ENCODE peak calls at places on chromosome 19, in seven cellular contexts. F, L, J, T, B, Y and P are unnamed samples. For H3K4me1, the result is how much of the 10 kb centered on the place peaks cover.

GRCh38 chr19:47305309-47305751 is 4.3 kb upstream of the C5AR1 start:
- DNase-seq in F (peak), L (peak), J (peak), T (peak), B (peak), Y (peak), P (peak)

GRCh38 chr19:29596885-29597525 is 9.1 kb upstream of the POP4 start:
- DNase-seq in F (peak), L (peak), J (peak), T (no peak), B (peak), Y (peak), P (peak)

GRCh38 chr19:3162418-3163229 is 15.9 kb upstream of the S1PR4 start:
- DNase-seq in F (no peak), L (peak), J (peak), T (no peak), B (peak), Y (peak), P (no peak)

GRCh38 chr19:1130801-1131717 is 27.3 kb downstream of the GPX4 start:
- DNase-seq in F (no peak), L (peak), J (no peak), T (no peak), B (peak), Y (no peak), P (no peak)

GRCh38 chr19:54551293-54551692 is 22.3 kb upstream of the LILRA2 start:
- DNase-seq in F (no peak), L (no peak), J (no peak), T (no peak), B (no peak), Y (no peak), P (no peak)

GRCh38 chr19:16288544-16288943 is 36.1 kb upstream of the KLF2 start:
- DNase-seq in F (no peak), L (no peak), J (no peak), T (no peak), B (peak), Y (no peak), P (no peak)

GRCh38 chr19:6030214-6030507 is 52.2 kb upstream of the RANBP3 start:
- DNase-seq in F (no peak), L (peak), J (peak), T (peak), B (peak), Y (no peak), P (peak)

GRCh38 chr19:45171211-45171623 is 6.8 kb downstream of the TRAPPC6A start:
- DNase-seq in F (peak), L (no peak), J (no peak), T (no peak), B (no peak), Y (no peak), P (no peak)

GRCh38 chr19:34676697-34677385 is at the start of gene SCGB2B2:
- DNase-seq in F (no peak), L (no peak), J (peak), T (peak), B (no peak), Y (peak), P (no peak)

GRCh38 chr19:45119582-45119981 is 26.6 kb downstream of the PPP1R37 start:
- DNase-seq in F (no peak), L (no peak), J (no peak), T (no peak), B (no peak), Y (no peak), P (no peak)

GRCh38 chr19:40443930-40444180 is 280 bp downstream of the SERTAD3 start:
- DNase-seq in F (no peak), L (no peak), J (no peak), T (no peak), B (no peak), Y (peak), P (no peak)

GRCh38 chr19:6108721-6109633 is 1.3 kb downstream of the RFX2 start:
- DNase-seq in F (peak), L (peak), J (peak), T (no peak), B (peak), Y (peak), P (peak)

GRCh38 chr19:27717825-27718224 is 1495.1 kb downstream of the UQCRFS1 start:
- DNase-seq in F (no peak), L (no peak), J (no peak), T (no peak), B (no peak), Y (no peak), P (no peak)

GRCh38 chr19:21571316-21571715 is 65.9 kb downstream of the ZNF429 start:
- DNase-seq in F (no peak), L (no peak), J (no peak), T (no peak), B (no peak), Y (no peak), P (no peak)

GRCh38 chr19:44823373-44823698 is 14.4 kb downstream of the BCAM start:
- DNase-seq in F (no peak), L (no peak), J (no peak), T (no peak), B (no peak), Y (no peak), P (no peak)

GRCh38 chr19:1935484-1936208 is 5.3 kb upstream of the CSNK1G2 start:
- DNase-seq in F (no peak), L (peak), J (peak), T (peak), B (peak), Y (peak), P (peak)

GRCh38 chr19:4534836-4535658 is at the start of gene PLIN5:
- DNase-seq in F (peak), L (peak), J (peak), T (peak), B (peak), Y (peak), P (peak)

GRCh38 chr19:674282-675151 is 1.7 kb upstream of the FSTL3 start:
- DNase-seq in F (peak), L (no peak), J (no peak), T (no peak), B (no peak), Y (no peak), P (no peak)

GRCh38 chr19:42443944-42444398 is 1.2 kb upstream of the CXCL17 start:
- DNase-seq in F (peak), L (no peak), J (no peak), T (no peak), B (no peak), Y (no peak), P (no peak)

GRCh38 chr19:55546822-55547614 is 1.7 kb upstream of the SBK3 start:
- DNase-seq in F (peak), L (peak), J (peak), T (peak), B (peak), Y (peak), P (peak)

GRCh38 chr19:13979686-13980085 is 26.4 kb downstream of the RFX1 start:
- DNase-seq in F (no peak), L (no peak), J (no peak), T (no peak), B (no peak), Y (no peak), P (no peak)

GRCh38 chr19:13984875-13985741 is 21.0 kb downstream of the RFX1 start:
- DNase-seq in F (no peak), L (no peak), J (no peak), T (no peak), B (no peak), Y (no peak), P (no peak)

GRCh38 chr19:38047048-38047435 is 140.0 kb downstream of the SIPA1L3 start:
- DNase-seq in F (no peak), L (no peak), J (no peak), T (no peak), B (no peak), Y (no peak), P (no peak)

GRCh38 chr19:3805859-3806258 is 19.7 kb upstream of the MATK start:
- DNase-seq in F (no peak), L (no peak), J (no peak), T (no peak), B (no peak), Y (no peak), P (no peak)

GRCh38 chr19:1503089-1503924 is 9.5 kb downstream of the ADAMTSL5 start:
- DNase-seq in F (peak), L (peak), J (peak), T (no peak), B (no peak), Y (peak), P (no peak)

GRCh38 chr19:41415154-41415571 is 12.0 kb downstream of the B3GNT8 start:
- DNase-seq in F (no peak), L (no peak), J (no peak), T (no peak), B (no peak), Y (no peak), P (no peak)

GRCh38 chr19:16136185-16137067 is 7.1 kb upstream of the HSH2D start:
- DNase-seq in F (no peak), L (no peak), J (no peak), T (no peak), B (no peak), Y (no peak), P (no peak)

GRCh38 chr19:1580957-1581356 is 11.7 kb downstream of the MBD3 start:
- DNase-seq in F (no peak), L (no peak), J (no peak), T (no peak), B (no peak), Y (no peak), P (no peak)

GRCh38 chr19:10044390-10044789 is 31.1 kb downstream of the RDH8 start:
- DNase-seq in F (no peak), L (no peak), J (no peak), T (peak), B (no peak), Y (no peak), P (no peak)

GRCh38 chr19:40578442-40578908 is 1.8 kb downstream of the SHKBP1 start:
- DNase-seq in F (no peak), L (peak), J (peak), T (no peak), B (peak), Y (peak), P (peak)

GRCh38 chr19:33267706-33268105 is 34.6 kb downstream of the CEBPA start:
- DNase-seq in F (no peak), L (no peak), J (no peak), T (no peak), B (no peak), Y (no peak), P (no peak)

GRCh38 chr19:33270769-33271168 is 31.6 kb downstream of the CEBPA start:
- DNase-seq in F (no peak), L (no peak), J (no peak), T (no peak), B (no peak), Y (no peak), P (no peak)

GRCh38 chr19:33269016-33269415 is 33.3 kb downstream of the CEBPA start:
- DNase-seq in F (no peak), L (no peak), J (no peak), T (no peak), B (no peak), Y (no peak), P (no peak)

GRCh38 chr19:33266971-33267484 is 35.3 kb downstream of the CEBPA start:
- DNase-seq in F (no peak), L (no peak), J (no peak), T (no peak), B (no peak), Y (no peak), P (no peak)

GRCh38 chr19:33268162-33268991 is 34.0 kb downstream of the CEBPA start:
- DNase-seq in F (no peak), L (no peak), J (no peak), T (no peak), B (no peak), Y (no peak), P (no peak)
- H2AFZ ChIP-seq in F (no peak), L (no peak), J (no peak), T (no peak), B (no peak), Y (no peak), P (no peak)

GRCh38 chr19:49338691-49339363 is 3.6 kb downstream of the CD37 start:
- DNase-seq in F (peak), L (peak), J (peak), T (no peak), B (peak), Y (peak), P (peak)

GRCh38 chr19:49336482-49337266 is 1.5 kb downstream of the CD37 start:
- DNase-seq in F (no peak), L (no peak), J (no peak), T (no peak), B (no peak), Y (no peak), P (no peak)

GRCh38 chr19:49335784-49336481 is 727 bp downstream of the CD37 start:
- DNase-seq in F (no peak), L (no peak), J (no peak), T (no peak), B (no peak), Y (no peak), P (no peak)

GRCh38 chr19:49338023-49338677 is 2.9 kb downstream of the CD37 start:
- DNase-seq in F (no peak), L (no peak), J (no peak), T (no peak), B (no peak), Y (peak), P (no peak)

DNA sequence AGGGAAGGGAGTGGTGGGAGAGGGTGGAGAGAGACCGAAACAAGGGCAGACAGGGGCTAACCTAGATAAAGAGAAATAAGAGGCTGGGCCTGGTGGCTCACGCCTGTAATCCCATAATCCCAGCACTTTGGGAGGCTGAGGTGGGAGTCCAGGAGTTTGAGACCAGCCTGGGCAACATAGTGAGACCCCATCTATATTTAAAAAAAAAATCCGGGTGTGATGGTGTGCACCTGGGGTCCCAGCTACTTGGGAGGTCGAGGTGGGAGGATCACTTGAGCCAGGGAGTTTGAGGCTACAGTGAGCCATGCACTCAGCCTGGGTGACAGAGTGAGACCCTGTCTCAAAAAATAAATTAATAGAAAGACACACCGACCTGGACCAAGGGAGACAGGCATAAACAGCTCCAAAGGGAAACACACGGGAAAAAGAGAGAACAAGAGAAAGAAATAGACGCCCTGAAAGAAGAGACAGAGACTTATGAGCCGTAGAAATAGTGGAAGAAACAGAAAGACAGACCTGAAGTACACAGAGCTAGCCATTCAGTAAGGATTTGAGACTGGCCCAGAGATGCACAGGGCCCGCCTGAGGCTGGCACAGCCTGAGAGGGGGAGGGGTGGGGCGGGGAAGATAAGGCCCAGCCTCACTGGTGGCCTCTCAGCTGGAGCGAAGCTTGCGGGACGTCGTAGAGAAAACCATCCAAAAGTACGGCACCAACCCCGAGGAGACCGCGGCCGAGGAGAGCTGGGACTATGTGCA is 2.2 kb downstream of the CD37 start:
- DNase-seq in F (no peak), L (no peak), J (no peak), T (no peak), B (no peak), Y (peak), P (no peak)
- H3K4me1 ChIP-seq in F (under half), L (under half), J (under half), T (under half), B (under half), Y (under half), P (under half)

DNA sequence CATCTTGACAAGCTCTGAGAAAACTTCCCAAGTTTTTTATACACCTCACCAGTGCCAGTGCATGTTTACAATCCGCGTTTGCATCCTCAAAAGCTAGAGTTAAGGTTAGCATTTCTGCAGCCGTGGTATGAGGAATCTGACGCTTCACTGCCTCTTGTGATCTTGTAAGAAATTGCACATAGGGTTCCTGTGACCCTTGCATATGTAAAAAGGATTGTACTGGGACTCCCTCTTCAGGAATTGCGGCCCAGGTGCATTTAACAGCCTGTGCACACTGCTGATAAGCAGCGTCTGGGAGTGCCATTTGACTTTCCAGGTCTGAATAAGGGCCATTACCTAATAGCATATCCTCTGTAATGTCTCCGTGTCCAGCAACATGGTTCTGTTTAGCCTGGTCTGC is 15.3 kb downstream of the FPR3 start:
- DNase-seq in F (no peak), L (peak), J (peak), T (no peak), B (no peak), Y (peak), P (no peak)
- H2AFZ ChIP-seq in F (no peak), L (peak), J (no peak), T (no peak), B (no peak), Y (no peak), P (no peak)

GRCh38 chr19:8459520-8460260 is 14.9 kb downstream of the HNRNPM start:
- DNase-seq in F (no peak), L (peak), J (peak), T (peak), B (peak), Y (no peak), P (peak)
- H3K4me1 ChIP-seq in F (under half), L (under half), J (under half), T (under half), B (under half), Y (half or more), P (under half)